ENCODE peak calls at places on chromosomes 3 and 15, in five cellular contexts. L is uterus, W is IMR-90, B is stomach, P is cardiac muscle cell. F is an unnamed sample. For H3K4me1, the result is how much of the 10 kb centered on the place peaks cover.

GRCh38 chr3:98827221-98827620 is 64.1 kb downstream of the ST3GAL6 start:
- DNase-seq in P (no peak), W (no peak), B (no peak), L (no peak), F (no peak)

GRCh38 chr3:8619548-8619947 is 25.1 kb downstream of the SSUH2 start:
- DNase-seq in B (no peak), L (no peak), W (peak), P (peak), F (no peak)

GRCh38 chr3:82629937-82630336 is 868.5 kb upstream of the GBE1 start:
- DNase-seq in L (no peak), P (no peak), W (no peak), B (no peak), F (no peak)

GRCh38 chr3:186220886-186221285 is 112.0 kb upstream of the ETV5 start:
- DNase-seq in B (no peak), L (no peak), P (no peak), W (no peak), F (no peak)

GRCh38 chr3:158918008-158918407 is 116.2 kb downstream of the MFSD1 start:
- DNase-seq in L (no peak), B (peak), W (peak), P (peak), F (no peak)

GRCh38 chr3:9909221-9910013 is 6.8 kb downstream of the IL17RE start:
- DNase-seq in L (no peak), B (peak), P (no peak), W (no peak), F (no peak)

GRCh38 chr3:69370156-69370944 is 15.5 kb downstream of the FRMD4B start:
- DNase-seq in B (peak), P (no peak), L (no peak), W (no peak), F (peak)

GRCh38 chr15:42503822-42504221 is 8.4 kb downstream of the SNAP23 start:
- DNase-seq in P (no peak), L (no peak), B (no peak), W (no peak), F (no peak)

DNA sequence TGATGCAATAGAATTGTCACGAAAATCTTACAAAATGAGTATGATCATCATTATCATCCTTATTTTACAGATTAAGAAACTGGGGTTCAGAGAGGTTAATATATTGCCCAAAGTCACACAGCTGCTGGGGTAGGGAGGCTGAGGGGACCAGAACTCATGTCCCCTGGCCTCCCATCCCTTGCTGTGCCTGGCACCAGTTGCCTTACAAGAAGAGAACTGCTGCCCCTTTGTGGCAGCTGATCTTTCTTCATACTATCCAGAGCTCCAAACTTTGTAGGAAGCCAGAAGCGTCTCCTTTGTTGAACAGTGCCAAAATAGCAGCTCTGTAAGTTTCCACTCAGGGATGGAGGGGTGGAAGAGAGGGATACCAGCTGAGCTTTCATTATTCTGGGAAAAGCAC is 236.8 kb upstream of the TBC1D5 start:
- DNase-seq in L (no peak), B (no peak), P (peak), W (no peak), F (no peak)
- TF ChIP-seq CTCF in L (no peak), B (no peak), P (no peak), W (no peak), F (no peak)

GRCh38 chr15:71117906-71118305 is 2.6 kb downstream of the THSD4 start:
- DNase-seq in B (no peak), L (no peak), W (no peak), P (no peak), F (no peak)

GRCh38 chr15:71115567-71116351 is 488 bp downstream of the THSD4 start:
- DNase-seq in W (peak), P (peak), B (peak), L (peak), F (peak)

GRCh38 chr15:71116366-71116765 is 1.1 kb downstream of the THSD4 start:
- DNase-seq in W (peak), P (no peak), B (no peak), L (no peak), F (no peak)

GRCh38 chr15:71118345-71118744 is 3.1 kb downstream of the THSD4 start:
- DNase-seq in W (no peak), L (no peak), P (no peak), B (no peak), F (no peak)

DNA sequence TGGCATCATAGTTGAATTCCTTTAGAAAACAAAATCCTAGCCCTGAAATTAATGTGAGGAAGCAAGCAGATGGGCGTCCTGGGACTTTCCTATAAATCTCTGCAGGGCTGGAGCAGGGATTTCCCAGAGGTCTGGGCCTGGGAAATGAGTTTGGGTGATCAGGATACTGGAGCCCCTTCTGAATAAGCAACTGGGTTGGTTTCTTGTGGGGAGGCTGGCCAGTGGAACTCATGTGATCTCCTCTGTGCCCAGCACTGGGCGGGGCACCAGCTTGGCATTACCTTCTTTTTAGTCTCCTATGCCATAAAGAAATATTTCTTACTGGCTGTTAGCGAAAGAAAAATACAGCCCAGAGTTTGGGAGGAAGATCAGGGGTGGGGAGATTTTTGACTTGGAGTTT is 1.7 kb downstream of the THSD4 start:
- DNase-seq in B (no peak), W (no peak), L (no peak), P (no peak), F (no peak)
- H3K4me3 ChIP-seq in B (no peak), W (peak), L (peak), P (no peak), F (no peak)

DNA sequence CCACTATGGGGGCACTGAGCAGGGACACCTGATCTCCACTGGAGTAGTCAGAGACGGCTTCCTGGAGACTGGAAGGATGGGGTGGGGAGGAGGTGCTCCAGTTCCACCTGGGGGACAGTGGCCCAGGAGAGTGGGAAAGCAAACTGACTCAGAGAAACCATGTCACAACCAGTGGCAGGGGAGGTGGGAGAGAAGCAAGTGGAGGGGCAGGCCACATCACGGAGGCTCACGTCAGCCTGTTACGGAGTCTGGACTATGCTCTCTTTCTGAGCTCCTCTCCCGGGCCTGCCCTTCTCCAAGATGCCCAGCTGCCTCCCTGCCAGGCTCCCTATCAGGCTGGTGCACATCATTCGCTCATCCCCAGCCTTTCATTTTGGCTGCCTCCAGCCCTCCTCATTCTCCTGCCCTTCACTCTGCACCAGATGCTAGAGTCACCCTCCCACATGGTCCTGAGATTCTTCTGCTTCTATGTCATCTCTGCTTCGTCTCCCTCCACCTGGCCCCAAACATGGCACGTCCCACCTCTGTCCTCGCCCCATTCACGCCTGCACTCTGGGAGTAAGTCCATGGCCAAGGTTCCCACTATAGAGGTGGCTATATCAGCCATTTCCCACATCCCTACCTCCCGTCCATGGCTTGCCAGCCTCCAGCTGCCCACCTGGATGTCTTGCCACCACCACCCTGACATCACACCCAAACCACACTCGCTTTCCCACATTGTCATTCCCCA is 100.3 kb downstream of the ADCY5 start:
- DNase-seq in W (no peak), L (no peak), P (no peak), B (no peak), F (peak)
- H3K4me1 ChIP-seq in W (under half), L (under half), P (under half), B (half or more), F (under half)

DNA sequence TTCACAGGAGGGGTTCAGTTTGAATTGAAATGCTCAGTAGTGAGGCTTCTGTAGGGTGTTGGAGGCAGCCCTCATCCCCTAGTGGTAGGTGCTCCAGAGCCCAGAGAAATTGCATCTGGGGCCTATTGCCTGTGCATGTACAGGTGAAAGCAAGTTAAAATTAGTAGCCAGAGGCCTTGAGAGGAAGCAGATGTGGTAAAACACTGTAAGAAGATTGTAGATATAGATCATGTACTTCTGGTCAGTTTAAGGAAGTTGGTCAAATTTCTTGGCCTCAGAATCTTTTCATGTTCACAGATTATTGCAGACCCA is 34.6 kb downstream of the IGSF10 start:
- DNase-seq in W (no peak), B (no peak), P (no peak), L (no peak), F (no peak)
- TF ChIP-seq CTCF in W (no peak), B (no peak), P (peak), L (no peak), F (no peak)

GRCh38 chr3:125123455-125123854 is 67.7 kb upstream of the HEG1 start:
- DNase-seq in W (no peak), L (no peak), P (peak), B (no peak), F (no peak)
- H3K4me3 ChIP-seq in W (no peak), L (no peak), P (no peak), B (no peak), F (no peak)

DNA sequence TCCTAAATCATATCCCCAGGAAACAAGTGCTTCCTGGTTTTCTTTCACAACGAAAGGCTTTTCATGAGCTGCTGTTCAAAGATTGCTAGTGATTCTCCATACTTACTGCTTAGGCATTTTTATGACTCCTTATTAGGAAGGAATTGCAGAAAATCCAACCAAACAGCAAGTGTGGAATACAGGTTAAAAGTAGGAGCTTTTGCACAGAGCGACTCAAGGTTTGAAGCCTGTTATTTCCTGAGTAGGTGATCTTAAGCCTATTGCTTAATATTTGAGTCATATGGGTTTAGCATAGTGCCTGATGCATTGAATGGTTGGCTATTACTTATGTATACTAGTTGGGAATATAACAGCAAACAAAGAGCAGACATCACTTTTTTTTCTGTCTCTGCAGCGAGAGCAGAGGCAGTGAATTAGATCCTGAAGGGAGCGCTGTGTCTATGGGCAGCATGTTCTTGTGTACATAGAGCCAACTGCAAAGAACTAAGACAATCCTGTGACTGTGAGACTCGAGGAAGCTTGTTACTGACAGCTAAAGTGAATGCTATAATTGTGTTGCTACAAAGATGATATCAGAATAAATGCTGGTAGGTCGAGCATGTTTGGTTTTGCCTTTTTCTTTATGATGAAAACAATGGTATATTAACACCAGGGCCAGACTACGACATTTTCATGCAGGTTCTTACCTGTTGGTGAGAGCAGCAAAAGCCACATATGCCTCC is 6.3 kb downstream of the TM4SF1 start:
- DNase-seq in W (peak), B (no peak), L (no peak), P (peak), F (no peak)
- H3K4me1 ChIP-seq in W (under half), B (half or more), L (under half), P (under half), F (under half)

DNA sequence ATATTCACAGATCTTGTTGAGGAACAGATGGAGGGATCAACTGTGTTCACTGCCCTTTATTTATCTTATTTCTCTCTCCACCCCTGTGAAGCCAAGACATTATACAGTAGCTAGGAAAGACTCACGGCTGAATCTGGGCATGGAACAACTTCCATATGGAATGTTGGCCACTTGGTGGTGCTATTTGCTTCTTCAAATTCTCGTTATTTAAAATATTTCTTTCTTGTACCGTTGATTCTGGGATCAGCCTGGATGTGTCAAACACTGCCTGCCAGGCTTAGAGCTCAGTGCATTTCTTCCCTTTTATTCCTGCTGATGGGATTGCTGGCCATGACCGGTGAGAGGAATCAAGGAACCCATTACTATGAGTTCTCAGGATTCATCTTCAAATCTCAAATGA is 17.5 kb upstream of the GASK1A start:
- DNase-seq in L (peak), P (peak), W (peak), B (peak), F (no peak)
- TF ChIP-seq CTCF in L (peak), P (peak), W (peak), B (peak), F (peak)

DNA sequence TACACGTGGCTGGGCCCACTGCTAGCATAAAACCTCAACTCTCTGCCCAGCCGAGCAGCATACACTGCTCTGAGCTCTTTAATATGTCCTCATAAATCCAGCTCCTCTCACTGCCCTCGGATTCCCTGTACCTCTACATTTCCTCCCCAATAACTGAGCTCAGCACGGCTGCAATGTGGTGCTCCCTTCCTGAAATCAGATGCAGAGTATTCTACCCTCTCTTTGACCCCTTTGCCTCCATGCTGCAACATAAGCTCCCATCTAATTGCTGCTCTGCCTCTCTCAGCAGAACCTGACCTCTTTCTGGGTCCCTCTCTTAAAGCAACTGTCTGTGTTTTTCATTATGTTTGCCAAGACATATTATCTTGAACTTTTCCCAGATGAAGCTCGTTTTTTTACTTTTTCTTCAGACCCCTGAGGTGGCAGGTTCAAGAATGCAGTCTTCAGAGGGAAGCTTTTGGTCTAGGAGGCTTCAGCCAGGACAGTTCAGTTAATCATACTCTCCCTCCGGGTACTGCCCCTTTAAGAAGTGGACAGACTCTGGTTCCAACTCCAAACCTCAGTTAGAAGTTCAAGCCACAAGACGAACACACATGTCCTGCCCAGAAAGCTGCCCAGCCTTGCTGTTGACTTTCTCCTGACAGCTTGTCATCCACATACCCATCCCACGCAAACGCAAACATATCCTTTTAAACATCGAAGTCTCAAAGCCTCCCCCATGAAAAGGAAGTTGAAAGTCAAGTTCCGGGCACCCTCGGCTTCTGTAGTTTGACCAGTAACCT is 81.1 kb upstream of the NEO1 start:
- DNase-seq in P (peak), L (no peak), W (peak), B (no peak), F (no peak)
- H3K4me3 ChIP-seq in P (no peak), L (peak), W (peak), B (peak), F (peak)

GRCh38 chr3:133570937-133571320 is 2.6 kb upstream of the CDV3 start:
- DNase-seq in B (no peak), L (no peak), W (peak), P (no peak), F (no peak)

GRCh38 chr3:133568294-133569014 is 5.0 kb upstream of the CDV3 start:
- DNase-seq in L (no peak), B (no peak), P (peak), W (peak), F (no peak)

GRCh38 chr3:133573054-133573628 is 345 bp upstream of the CDV3 start:
- DNase-seq in B (peak), W (peak), L (peak), P (peak), F (peak)

GRCh38 chr3:133572158-133573053 is 1.1 kb upstream of the CDV3 start:
- DNase-seq in B (no peak), W (peak), P (peak), L (no peak), F (no peak)

DNA sequence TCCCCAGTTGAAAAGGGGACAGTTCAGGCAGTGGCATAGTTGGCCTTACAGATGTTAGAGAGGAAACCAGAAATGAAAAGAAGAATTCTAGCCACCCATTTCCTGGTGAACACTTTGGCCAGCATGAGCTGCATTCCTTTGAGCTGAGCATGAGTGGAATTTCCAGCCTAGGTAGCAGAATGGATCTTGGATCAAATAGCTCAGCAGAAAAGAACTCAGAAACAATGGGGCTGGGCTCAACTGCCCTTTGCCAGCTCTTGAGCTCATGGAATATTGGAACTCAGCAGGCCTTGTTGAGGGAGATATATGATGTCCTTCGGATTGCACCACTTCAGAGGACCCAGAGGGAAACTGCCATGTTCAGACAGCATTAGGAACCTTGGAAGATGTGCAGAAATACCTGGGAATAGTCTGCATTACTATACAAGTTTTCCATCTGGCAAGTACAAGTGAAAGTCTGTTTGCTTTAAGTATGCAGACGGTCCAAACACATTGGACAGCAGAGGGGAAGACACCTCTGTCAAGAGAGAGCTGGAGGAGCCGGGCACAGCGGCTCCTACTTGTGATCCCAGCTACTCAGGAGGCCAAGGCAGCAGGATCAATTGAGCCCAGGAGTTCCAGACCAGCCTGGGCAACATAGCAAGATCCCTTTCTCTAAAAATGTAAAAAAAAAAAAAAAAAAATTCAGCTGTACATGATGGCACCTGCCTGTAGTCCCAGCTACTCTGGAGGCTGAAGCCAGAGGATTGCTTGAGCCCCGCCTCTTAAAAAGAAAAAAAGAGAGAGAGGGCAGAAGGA is 3.1 kb upstream of the CDV3 start:
- DNase-seq in B (peak), W (peak), P (peak), L (no peak), F (no peak)
- H3K4me1 ChIP-seq in B (half or more), W (under half), P (under half), L (under half), F (under half)